ENCODE peak calls at places on chromosomes 12 and 14, in four cellular contexts. W is BJ; H is activated naive CD8-positive, alpha-beta T cell treated with anti-CD3 and anti-CD28 coated beads, Interleukin-2, amount 10 ng/mL, durations not matched to agents 7 days and 5 days; O is HepG2. Q is an unnamed sample.

GRCh38 chr14:37210448-37210847 is 12.7 kb downstream of the MIPOL1 start:
- DNase-seq in W (no peak), H (no peak), O (no peak), Q (no peak)

GRCh38 chr14:78933948-78934524 is 763.9 kb downstream of the NRXN3 start:
- DNase-seq in O (peak), W (no peak), H (no peak), Q (peak)

GRCh38 chr12:101924647-101925046 is 47.3 kb downstream of the DRAM1 start:
- DNase-seq in H (no peak), W (no peak), O (no peak), Q (no peak)

GRCh38 chr14:64444984-64445845 is 20.1 kb upstream of the AKAP5 start:
- DNase-seq in H (no peak), W (no peak), O (no peak), Q (peak)

GRCh38 chr14:34029921-34030334 is 79.1 kb upstream of the EGLN3 start:
- DNase-seq in W (no peak), H (no peak), O (no peak), Q (no peak)

GRCh38 chr12:71183018-71183417 is 25.2 kb upstream of the TSPAN8 start:
- DNase-seq in W (no peak), O (no peak), H (no peak), Q (peak)

GRCh38 chr12:109753054-109753401 is 39.4 kb downstream of the FAM222A start:
- DNase-seq in H (peak), W (no peak), O (no peak), Q (no peak)

GRCh38 chr12:68420225-68421008 is 88.3 kb upstream of the MDM1 start:
- DNase-seq in O (no peak), H (no peak), W (no peak), Q (no peak)